ENCODE peak calls at places on chromosomes 11 and 22, in five cellular contexts. R is suprapubic skin, V is body of pancreas, P is right lobe of liver, G is IMR-90. Y is an unnamed sample.

GRCh38 chr11:47950396-47950795 is 30.0 kb upstream of the PTPRJ start:
- DNase-seq in P (no peak), G (no peak), V (peak), R (no peak), Y (no peak)

GRCh38 chr11:44763111-44763820 is 36.5 kb downstream of the TSPAN18 start:
- DNase-seq in R (no peak), G (peak), V (no peak), P (no peak), Y (no peak)

GRCh38 chr22:29082826-29083545 is 10.2 kb downstream of the KREMEN1 start:
- DNase-seq in R (no peak), V (no peak), P (no peak), G (no peak), Y (no peak)

GRCh38 chr11:6894097-6894496 is 1.8 kb upstream of the OR2D2 start:
- DNase-seq in G (no peak), R (no peak), V (no peak), P (no peak), Y (no peak)

GRCh38 chr22:20571531-20572007 is 64.2 kb downstream of the MED15 start:
- DNase-seq in V (no peak), G (no peak), R (no peak), P (peak), Y (peak)

GRCh38 chr11:68832476-68833176 is 9.1 kb downstream of the CPT1A start:
- DNase-seq in R (peak), G (no peak), V (peak), P (peak), Y (no peak)

GRCh38 chr11:30775123-30775522 is 189.0 kb upstream of the MPPED2 start:
- DNase-seq in V (no peak), P (no peak), G (no peak), R (no peak), Y (no peak)

GRCh38 chr11:114040706-114041211 is 18.8 kb upstream of the ZBTB16 start:
- DNase-seq in R (no peak), V (no peak), P (no peak), G (peak), Y (no peak)

GRCh38 chr22:49238181-49239141 is 589.2 kb downstream of the BRD1 start:
- DNase-seq in P (no peak), G (no peak), R (peak), V (no peak), Y (no peak)

GRCh38 chr11:65421204-65422103 is 1.1 kb upstream of the NEAT1 start:
- DNase-seq in G (peak), P (peak), V (peak), R (peak), Y (peak)

GRCh38 chr22:19232620-19233019 is 54.1 kb upstream of the SLC25A1 start:
- DNase-seq in V (no peak), P (no peak), G (no peak), R (no peak), Y (no peak)

GRCh38 chr11:127971448-127971847 is 615.9 kb downstream of the ETS1 start:
- DNase-seq in R (no peak), P (no peak), G (no peak), V (no peak), Y (no peak)

GRCh38 chr22:28604961-28605360 is 74.7 kb downstream of the TTC28 start:
- DNase-seq in G (peak), R (no peak), P (no peak), V (no peak), Y (no peak)

GRCh38 chr11:127308291-127308690 is 307.7 kb upstream of the KIRREL3 start:
- DNase-seq in G (no peak), V (no peak), P (no peak), R (no peak), Y (no peak)

GRCh38 chr22:17266261-17266971 is 47.2 kb upstream of the ADA2 start:
- DNase-seq in V (peak), P (no peak), G (no peak), R (no peak), Y (no peak)

GRCh38 chr11:68928108-68928429 is 24.4 kb downstream of the IGHMBP2 start:
- DNase-seq in V (peak), R (no peak), P (no peak), G (no peak), Y (no peak)

GRCh38 chr11:25351091-25351803 is 854.4 kb downstream of the LUZP2 start:
- DNase-seq in G (no peak), R (no peak), P (no peak), V (no peak), Y (no peak)

GRCh38 chr22:46446799-46447198 is 90.6 kb downstream of the CELSR1 start:
- DNase-seq in V (no peak), P (no peak), R (no peak), G (no peak), Y (no peak)

GRCh38 chr22:19504900-19505734 is 19.1 kb downstream of the CLDN5 start:
- DNase-seq in P (no peak), R (no peak), V (no peak), G (no peak), Y (no peak)

GRCh38 chr11:113373981-113374560 is 13.5 kb upstream of the ANKK1 start:
- DNase-seq in R (no peak), V (no peak), P (no peak), G (no peak), Y (no peak)

GRCh38 chr11:15923169-15923568 is 433.2 kb downstream of the SOX6 start:
- DNase-seq in P (no peak), R (no peak), G (no peak), V (no peak), Y (no peak)

GRCh38 chr22:47072642-47072967 is 310.2 kb downstream of the TBC1D22A start:
- DNase-seq in R (no peak), P (no peak), G (no peak), V (no peak), Y (no peak)

GRCh38 chr11:46382644-46383403 is 1.4 kb downstream of the MDK start:
- DNase-seq in R (peak), V (peak), P (no peak), G (peak), Y (no peak)

GRCh38 chr11:2742201-2742600 is 42.4 kb upstream of the KCNQ1OT1 start:
- DNase-seq in R (peak), G (no peak), P (peak), V (no peak), Y (no peak)

GRCh38 chr11:79438631-79439429 is 2.0 kb downstream of the TENM4 start:
- DNase-seq in P (no peak), R (peak), V (peak), G (peak), Y (no peak)

DNA sequence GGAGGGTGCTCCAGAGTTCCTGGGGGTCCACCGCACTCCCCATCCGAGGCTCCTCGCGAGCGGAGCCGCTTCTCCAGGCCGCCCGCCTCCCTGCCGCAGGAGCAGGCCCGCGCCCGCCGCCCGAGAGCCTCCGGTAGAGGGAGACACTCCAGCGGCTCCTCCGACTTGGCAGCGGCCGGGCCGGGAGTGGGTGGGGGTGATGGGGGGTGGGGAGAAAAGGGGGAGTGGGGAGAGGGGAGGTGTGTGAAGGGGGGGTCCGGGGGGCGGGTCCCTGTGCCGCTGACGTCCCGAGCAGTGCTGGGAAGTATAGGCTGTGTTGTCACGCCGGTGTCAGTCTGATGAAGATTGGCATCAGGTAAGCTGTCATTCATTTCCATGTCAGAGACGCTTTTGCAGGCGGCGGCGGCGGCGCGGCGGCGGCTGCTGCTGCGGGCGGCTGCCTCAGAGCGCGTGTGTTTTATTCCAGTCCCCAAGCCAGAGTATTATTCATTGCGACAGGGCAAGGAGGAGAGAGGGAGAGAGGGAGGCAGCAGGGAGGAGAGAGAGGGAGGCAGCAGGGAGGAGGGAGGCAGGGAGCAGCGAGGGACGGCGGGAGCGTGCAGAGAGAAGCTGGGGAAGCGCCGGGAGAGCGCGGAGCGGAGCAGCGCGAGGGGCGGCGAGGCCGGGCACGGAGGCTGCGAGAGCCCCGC is at the start of gene PKNOX2:
- DNase-seq in V (peak), G (peak), R (peak), P (peak), Y (peak)
- TF ChIP-seq POLR2A in V (peak), G (no peak), R (no peak), P (no peak), Y (no peak)

GRCh38 chr11:643366-643765 is 6.3 kb downstream of the DRD4 start:
- DNase-seq in G (no peak), P (no peak), R (no peak), V (no peak), Y (no peak)
- TF ChIP-seq POLR2A in G (no peak), P (no peak), R (no peak), V (no peak), Y (no peak)

DNA sequence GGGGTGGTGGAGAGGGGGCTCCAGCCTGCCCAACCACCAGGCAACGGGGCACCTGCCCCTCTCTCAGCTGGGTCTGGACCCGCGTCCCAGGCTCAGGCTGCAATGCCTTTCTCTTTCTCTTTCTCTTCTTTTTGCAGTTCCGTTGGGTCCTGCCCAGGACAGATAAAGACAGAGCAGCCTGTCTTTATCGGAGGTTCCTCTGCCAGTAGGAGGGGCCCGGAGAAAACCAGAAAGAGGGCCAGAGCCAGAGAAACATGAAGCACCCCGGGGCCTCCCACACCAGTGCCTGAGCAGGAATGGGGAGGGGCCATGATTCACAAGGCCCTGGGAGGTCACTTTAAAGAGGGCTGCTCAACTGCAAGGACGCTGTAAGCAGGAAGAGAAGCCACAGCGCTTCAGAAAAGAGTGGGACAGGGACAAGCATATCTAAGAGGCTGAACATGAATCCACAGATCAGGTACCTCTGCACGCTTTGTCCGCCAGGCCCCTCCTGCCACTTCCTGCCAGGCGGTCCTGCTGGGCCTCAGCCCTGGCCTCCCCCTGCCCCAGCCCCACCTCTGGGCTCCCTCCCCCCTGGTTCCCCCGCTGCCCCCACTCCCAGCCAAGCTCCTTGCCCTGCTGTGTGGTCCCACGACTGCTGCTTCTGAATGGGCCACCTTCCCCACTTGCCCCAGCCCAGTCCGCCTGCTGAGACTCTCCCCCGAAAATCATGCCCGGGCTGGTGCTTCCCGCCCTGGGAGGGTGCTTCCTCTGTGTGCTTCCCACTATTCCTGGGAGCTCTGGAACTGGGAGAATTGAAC is at the start of gene APOBEC3C:
- DNase-seq in P (peak), G (peak), V (peak), R (peak), Y (peak)
- TF ChIP-seq POLR2A in P (peak), G (peak), V (peak), R (no peak), Y (peak)

GRCh38 chr11:73972620-73973449 is 9.8 kb downstream of the UCP2 start:
- DNase-seq in P (peak), G (no peak), R (no peak), V (no peak), Y (no peak)
- TF ChIP-seq POLR2A in P (no peak), G (no peak), R (no peak), V (no peak), Y (peak)

GRCh38 chr11:94768602-94769511 is 701 bp downstream of the AMOTL1 start:
- DNase-seq in R (no peak), V (peak), P (peak), G (peak), Y (peak)

GRCh38 chr11:94767292-94767690 is 865 bp upstream of the AMOTL1 start:
- DNase-seq in P (no peak), G (no peak), R (no peak), V (no peak), Y (no peak)

GRCh38 chr11:94766656-94767291 is 1.4 kb upstream of the AMOTL1 start:
- DNase-seq in P (no peak), G (no peak), V (no peak), R (no peak), Y (no peak)

GRCh38 chr11:94769897-94770296 is 1.7 kb downstream of the AMOTL1 start:
- DNase-seq in R (no peak), V (peak), P (no peak), G (no peak), Y (no peak)

DNA sequence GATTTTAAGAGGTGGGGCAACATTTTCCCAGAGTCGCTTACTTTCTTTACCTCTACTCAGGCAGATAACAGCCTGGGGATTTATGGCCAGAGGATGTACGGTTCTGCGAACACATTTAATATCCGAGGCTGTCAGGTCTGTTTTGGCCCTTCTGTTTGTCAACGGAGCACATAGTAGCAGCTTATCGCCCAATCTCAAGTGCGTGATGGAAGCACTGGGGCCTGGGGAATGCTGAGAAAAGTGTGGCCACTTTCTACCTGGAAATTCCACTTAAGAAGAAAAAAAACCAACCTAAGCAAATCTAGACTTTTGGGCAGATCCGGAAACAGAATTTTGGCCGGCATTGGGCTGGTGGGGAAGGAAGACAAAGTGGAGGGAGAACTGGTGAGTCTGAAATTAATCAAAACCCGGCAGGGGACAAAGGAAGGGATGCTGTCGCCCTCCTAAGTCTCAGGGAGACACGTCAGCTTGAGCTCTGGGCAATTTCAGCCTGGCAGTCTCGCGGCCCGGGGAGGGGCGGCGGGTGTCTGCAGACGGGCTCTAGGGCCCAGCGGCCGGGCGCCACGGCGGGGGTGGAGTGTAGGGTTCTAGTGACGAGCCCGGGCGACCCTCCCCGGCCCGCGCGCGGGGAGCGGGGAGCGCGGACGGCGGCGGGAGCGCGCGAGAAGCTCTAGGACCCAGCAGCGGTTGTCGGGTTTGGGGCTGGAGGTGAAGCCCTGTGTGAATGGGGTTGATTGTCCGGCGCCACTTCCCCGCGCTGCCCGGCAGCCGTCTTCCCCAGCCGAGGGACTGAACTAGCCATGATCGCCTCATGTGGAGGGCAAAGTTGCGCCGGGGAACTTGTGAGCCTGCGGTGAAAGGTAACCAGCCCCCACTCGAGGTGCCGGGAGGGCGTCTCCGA is at the start of gene AMOTL1:
- DNase-seq in R (peak), P (peak), G (peak), V (peak), Y (peak)
- TF ChIP-seq POLR2A in R (no peak), P (peak), G (no peak), V (peak), Y (peak)

Y was measured in erythroblast.